ENCODE peak calls at places on chromosomes 3 and 15, in nine cellular contexts. J is thyroid gland, L is tibial nerve, F is A549, V is right lobe of liver, O is esophagus squamous epithelium, C is transverse colon, E is IMR-90, T is stomach. N is an unnamed sample.
A peak's percentile ranks its signal among the peaks of the same experiment; 100 is the strongest.

GRCh38 chr15:42457445-42458442 is 33.2 kb downstream of the ZNF106 start:
- DNase-seq in F (no peak), O (no peak), C (peak; percentile 53), T (peak; percentile 44), J (peak; percentile 76), V (no peak), L (peak; percentile 71), E (peak; percentile 94), N (no peak)

GRCh38 chr15:55846108-55846707 is 103.3 kb upstream of the PRTG start:
- DNase-seq in L (peak; percentile 96), F (peak; percentile 71), V (no peak), T (no peak), O (no peak), J (peak; percentile 26), E (peak; percentile 88), C (peak; percentile 23), N (peak; percentile 57)

GRCh38 chr3:186254676-186255665 is 107.1 kb downstream of the DGKG start:
- DNase-seq in C (peak; percentile 14), E (no peak), F (no peak), T (no peak), J (no peak), O (no peak), V (no peak), L (no peak), N (peak; percentile 76)

GRCh38 chr3:114092151-114093000 is 35.8 kb downstream of the QTRT2 start:
- DNase-seq in F (no peak), L (no peak), C (no peak), T (no peak), J (no peak), O (no peak), E (no peak), V (no peak), N (no peak)

GRCh38 chr3:78497692-78498091 is 1270.1 kb downstream of the ROBO1 start:
- DNase-seq in V (no peak), J (no peak), F (no peak), O (no peak), E (no peak), C (no peak), T (no peak), L (no peak), N (no peak)

GRCh38 chr3:127174715-127175140 is 18.2 kb upstream of the PRR23E start:
- DNase-seq in E (no peak), C (no peak), T (no peak), L (no peak), O (no peak), V (peak; percentile 4), F (no peak), J (no peak), N (peak; percentile 1)

GRCh38 chr3:24494616-24495333 is at the start of gene THRB:
- DNase-seq in T (peak; percentile 74), J (peak; percentile 71), C (peak; percentile 77), E (no peak), F (peak; percentile 68), O (no peak), V (peak; percentile 75), L (peak; percentile 32), N (peak; percentile 18)

GRCh38 chr3:7562892-7563291 is 702.0 kb downstream of the GRM7 start:
- DNase-seq in O (no peak), V (no peak), F (no peak), C (no peak), L (no peak), J (no peak), T (no peak), E (no peak), N (no peak)

GRCh38 chr3:172125963-172126403 is 86.6 kb downstream of the FNDC3B start:
- DNase-seq in E (peak; percentile 79), T (peak; percentile 73), L (peak; percentile 48), O (no peak), C (peak; percentile 68), V (no peak), J (no peak), F (no peak), N (no peak)

GRCh38 chr3:114764056-114764492 is 383.0 kb downstream of the ZBTB20 start:
- DNase-seq in T (no peak), V (peak; percentile 49), J (peak; percentile 15), C (peak; percentile 43), L (no peak), O (no peak), E (peak; percentile 28), F (no peak), N (no peak)

GRCh38 chr3:65493938-65494337 is 544.8 kb downstream of the MAGI1 start:
- DNase-seq in E (no peak), F (no peak), T (no peak), L (no peak), O (no peak), V (no peak), J (no peak), C (no peak), N (no peak)

GRCh38 chr3:112675349-112675748 is 34.4 kb upstream of the CCDC80 start:
- DNase-seq in L (no peak), E (no peak), F (no peak), V (no peak), O (no peak), J (no peak), T (no peak), C (no peak), N (no peak)

GRCh38 chr3:4426782-4427344 is 40.2 kb downstream of the SUMF1 start:
- DNase-seq in L (no peak), E (peak; percentile 91), O (no peak), T (no peak), V (no peak), J (no peak), F (no peak), C (no peak), N (no peak)

GRCh38 chr15:69457304-69458280 is 5.0 kb downstream of the RPLP1 start:
- DNase-seq in E (peak; percentile 34), O (no peak), T (no peak), V (no peak), F (no peak), J (no peak), C (no peak), L (no peak), N (no peak)

GRCh38 chr3:48428088-48428862 is 1.6 kb downstream of the PLXNB1 start:
- DNase-seq in J (peak; percentile 37), L (peak; percentile 37), E (no peak), V (peak; percentile 72), F (peak; percentile 80), O (no peak), C (peak; percentile 80), T (peak; percentile 64), N (no peak)

GRCh38 chr15:92074646-92075045 is 221.1 kb downstream of the SLCO3A1 start:
- DNase-seq in J (peak; percentile 93), C (no peak), V (peak; percentile 58), L (peak; percentile 31), O (no peak), T (no peak), F (no peak), E (peak; percentile 44), N (peak; percentile 52)

GRCh38 chr15:62600376-62600775 is 435.3 kb upstream of the C2CD4B start:
- DNase-seq in C (no peak), T (no peak), V (no peak), O (no peak), E (no peak), F (no peak), L (no peak), J (no peak), N (no peak)

GRCh38 chr15:77607894-77608261 is 24.8 kb downstream of the LINGO1 start:
- DNase-seq in T (no peak), V (no peak), E (no peak), C (no peak), F (no peak), L (no peak), J (no peak), O (no peak), N (no peak)
- TF ChIP-seq POLR2A in T (no peak), V (no peak), E (no peak), C (no peak), F (no peak), L (no peak), J (no peak), O (no peak), N (no peak)

GRCh38 chr15:68205949-68206539 is 912 bp upstream of the CALML4 start:
- DNase-seq in L (peak; percentile 53), J (no peak), V (peak; percentile 74), C (peak; percentile 92), O (no peak), F (no peak), E (no peak), T (peak; percentile 67), N (peak; percentile 87)
- TF ChIP-seq POLR2A in L (no peak), J (no peak), V (no peak), C (peak; percentile 9), O (no peak), F (no peak), E (no peak), T (no peak), N (no peak)

GRCh38 chr15:39624806-39625205 is 43.9 kb downstream of the THBS1 start:
- DNase-seq in O (no peak), C (peak; percentile 74), L (peak; percentile 46), J (peak; percentile 16), V (peak; percentile 49), F (no peak), E (peak; percentile 93), T (peak; percentile 39), N (peak; percentile 89)
- TF ChIP-seq POLR2A in O (no peak), C (no peak), L (no peak), J (no peak), V (no peak), F (no peak), E (no peak), T (no peak), N (no peak)

GRCh38 chr3:46916278-46916677 is 38.8 kb downstream of the PTH1R start:
- DNase-seq in J (no peak), V (no peak), L (no peak), E (peak; percentile 35), C (no peak), F (no peak), T (no peak), O (no peak), N (no peak)

GRCh38 chr3:46918634-46919033 is 41.1 kb downstream of the PTH1R start:
- DNase-seq in F (no peak), C (no peak), L (no peak), E (no peak), V (no peak), O (no peak), J (no peak), T (no peak), N (no peak)

GRCh38 chr3:46916799-46917198 is 39.3 kb downstream of the PTH1R start:
- DNase-seq in E (no peak), C (no peak), J (no peak), O (no peak), F (no peak), L (no peak), T (no peak), V (no peak), N (no peak)

GRCh38 chr3:46918202-46918601 is 40.7 kb downstream of the PTH1R start:
- DNase-seq in F (no peak), C (no peak), V (no peak), E (no peak), J (no peak), O (no peak), L (no peak), T (no peak), N (no peak)

DNA sequence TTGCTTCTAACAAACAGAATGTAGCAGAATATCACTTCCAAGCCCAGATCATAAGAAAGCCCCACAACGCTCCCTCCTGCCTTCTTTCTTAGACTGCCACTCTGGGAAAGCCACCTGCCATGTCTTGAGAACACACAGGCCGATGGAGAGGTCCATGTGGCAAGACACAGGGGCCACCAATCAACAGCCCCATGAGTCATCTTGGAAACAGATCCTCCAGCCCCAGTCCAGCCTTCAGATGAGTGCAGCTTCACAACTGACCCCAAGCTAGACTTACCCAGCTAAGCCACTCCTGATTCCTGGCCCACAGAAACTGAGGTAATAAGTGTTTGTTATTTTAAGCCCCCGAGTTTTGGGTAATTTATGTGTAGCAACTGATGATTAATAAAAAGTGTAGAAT is 39.7 kb downstream of the PTH1R start:
- DNase-seq in C (no peak), T (no peak), V (no peak), J (no peak), L (no peak), F (no peak), O (no peak), E (no peak), N (no peak)
- TF ChIP-seq POLR2A in C (no peak), T (no peak), V (no peak), J (no peak), L (no peak), F (no peak), O (no peak), E (no peak), N (no peak)

N was measured in Peyer's patch.